ENCODE peak calls at places on chromosomes 16 and 17, in seven cellular contexts. One of them, this sample, is unnamed.

GRCh38 chr17:77726549-77726957 is 231.9 kb upstream of the TNRC6C start:
- DNase-seq in substantia nigra: no peak
- DNase-seq in HTR-8/SVneo: no peak
- DNase-seq in left kidney: no peak
- DNase-seq in body of pancreas: no peak
- DNase-seq in ovary: no peak
- DNase-seq in left colon: no peak
- DNase-seq in this sample: no peak

GRCh38 chr16:57519796-57520360 is 16.5 kb downstream of the CCDC102A start:
- DNase-seq in substantia nigra: peak; percentile 64
- DNase-seq in HTR-8/SVneo: peak; percentile 83
- DNase-seq in left kidney: peak; percentile 88
- DNase-seq in body of pancreas: peak; percentile 81
- DNase-seq in ovary: peak; percentile 85
- DNase-seq in left colon: no peak
- DNase-seq in this sample: peak; percentile 89

GRCh38 chr16:57029161-57030160 is 40.1 kb downstream of the NLRC5 start:
- DNase-seq in substantia nigra: no peak
- DNase-seq in HTR-8/SVneo: peak; percentile 55
- DNase-seq in left kidney: no peak
- DNase-seq in body of pancreas: no peak
- DNase-seq in ovary: no peak
- DNase-seq in left colon: no peak
- DNase-seq in this sample: no peak

GRCh38 chr16:7086842-7087616 is 245.6 kb upstream of the RBFOX1 start:
- DNase-seq in substantia nigra: peak; percentile 28
- DNase-seq in HTR-8/SVneo: no peak
- DNase-seq in left kidney: peak; percentile 84
- DNase-seq in body of pancreas: no peak
- DNase-seq in ovary: peak; percentile 61
- DNase-seq in left colon: no peak
- DNase-seq in this sample: peak; percentile 52

GRCh38 chr17:72715906-72716572 is 376.4 kb downstream of the SLC39A11 start:
- DNase-seq in substantia nigra: no peak
- DNase-seq in HTR-8/SVneo: peak; percentile 93
- DNase-seq in left kidney: peak; percentile 53
- DNase-seq in body of pancreas: peak; percentile 14
- DNase-seq in ovary: no peak
- DNase-seq in left colon: no peak
- DNase-seq in this sample: no peak

GRCh38 chr17:67139784-67140665 is 95.7 kb downstream of the CACNG1 start:
- DNase-seq in substantia nigra: peak; percentile 14
- DNase-seq in HTR-8/SVneo: peak; percentile 71
- DNase-seq in left kidney: peak; percentile 15
- DNase-seq in body of pancreas: peak; percentile 79
- DNase-seq in ovary: no peak
- DNase-seq in left colon: no peak
- DNase-seq in this sample: no peak

GRCh38 chr17:79111097-79111496 is 36.5 kb downstream of the ENGASE start:
- DNase-seq in substantia nigra: no peak
- DNase-seq in HTR-8/SVneo: no peak
- DNase-seq in left kidney: no peak
- DNase-seq in body of pancreas: no peak
- DNase-seq in ovary: no peak
- DNase-seq in left colon: no peak
- DNase-seq in this sample: no peak

GRCh38 chr17:21365016-21365415 is 11.1 kb upstream of the KCNJ12 start:
- DNase-seq in substantia nigra: no peak
- DNase-seq in HTR-8/SVneo: no peak
- DNase-seq in left kidney: no peak
- DNase-seq in body of pancreas: no peak
- DNase-seq in ovary: no peak
- DNase-seq in left colon: no peak
- DNase-seq in this sample: no peak

GRCh38 chr17:16933317-16934132 is 38.4 kb downstream of the TNFRSF13B start:
- DNase-seq in substantia nigra: no peak
- DNase-seq in HTR-8/SVneo: no peak
- DNase-seq in left kidney: no peak
- DNase-seq in body of pancreas: no peak
- DNase-seq in ovary: no peak
- DNase-seq in left colon: no peak
- DNase-seq in this sample: peak; percentile 3

GRCh38 chr17:7856081-7856791 is 1.1 kb downstream of the NAA38 start:
- DNase-seq in substantia nigra: no peak
- DNase-seq in HTR-8/SVneo: no peak
- DNase-seq in left kidney: peak; percentile 76
- DNase-seq in body of pancreas: peak; percentile 36
- DNase-seq in ovary: peak; percentile 74
- DNase-seq in left colon: peak; percentile 85
- DNase-seq in this sample: peak; percentile 75

GRCh38 chr17:12118617-12119016 is 97.9 kb downstream of the MAP2K4 start:
- DNase-seq in substantia nigra: no peak
- DNase-seq in HTR-8/SVneo: no peak
- DNase-seq in left kidney: no peak
- DNase-seq in body of pancreas: no peak
- DNase-seq in ovary: no peak
- DNase-seq in left colon: no peak
- DNase-seq in this sample: no peak

GRCh38 chr16:61900482-61900881 is 135.8 kb downstream of the CDH8 start:
- DNase-seq in substantia nigra: no peak
- DNase-seq in HTR-8/SVneo: no peak
- DNase-seq in left kidney: no peak
- DNase-seq in body of pancreas: no peak
- DNase-seq in ovary: no peak
- DNase-seq in left colon: no peak
- DNase-seq in this sample: no peak

GRCh38 chr16:51762081-51762995 is 611.3 kb upstream of the SALL1 start:
- DNase-seq in substantia nigra: peak; percentile 81
- DNase-seq in HTR-8/SVneo: peak; percentile 41
- DNase-seq in left kidney: peak; percentile 96
- DNase-seq in body of pancreas: peak; percentile 84
- DNase-seq in ovary: peak; percentile 70
- DNase-seq in left colon: peak; percentile 34
- DNase-seq in this sample: peak; percentile 84

GRCh38 chr17:79830303-79830702 is 8.9 kb downstream of the CBX4 start:
- DNase-seq in substantia nigra: no peak
- DNase-seq in HTR-8/SVneo: no peak
- DNase-seq in left kidney: peak; percentile 20
- DNase-seq in body of pancreas: no peak
- DNase-seq in ovary: no peak
- DNase-seq in left colon: no peak
- DNase-seq in this sample: no peak

GRCh38 chr16:27786221-27786848 is 236.4 kb downstream of the KATNIP start:
- DNase-seq in substantia nigra: no peak
- DNase-seq in HTR-8/SVneo: no peak
- DNase-seq in left kidney: peak; percentile 73
- DNase-seq in body of pancreas: no peak
- DNase-seq in ovary: no peak
- DNase-seq in left colon: no peak
- DNase-seq in this sample: no peak

GRCh38 chr17:17435323-17435722 is 41.5 kb upstream of the MED9 start:
- DNase-seq in substantia nigra: no peak
- DNase-seq in HTR-8/SVneo: peak; percentile 77
- DNase-seq in left kidney: no peak
- DNase-seq in body of pancreas: no peak
- DNase-seq in ovary: no peak
- DNase-seq in left colon: no peak
- DNase-seq in this sample: no peak

GRCh38 chr17:75084039-75084660 is 3.6 kb upstream of the SLC16A5 start:
- DNase-seq in substantia nigra: no peak
- DNase-seq in HTR-8/SVneo: no peak
- DNase-seq in left kidney: peak; percentile 71
- DNase-seq in body of pancreas: no peak
- DNase-seq in ovary: no peak
- DNase-seq in left colon: no peak
- DNase-seq in this sample: no peak

GRCh38 chr17:48388955-48389764 is 40.9 kb downstream of the SKAP1 start:
- DNase-seq in substantia nigra: no peak
- DNase-seq in HTR-8/SVneo: no peak
- DNase-seq in left kidney: no peak
- DNase-seq in body of pancreas: no peak
- DNase-seq in ovary: no peak
- DNase-seq in left colon: no peak
- DNase-seq in this sample: no peak

GRCh38 chr16:67169642-67170167 is 633 bp upstream of the NOL3 start:
- DNase-seq in substantia nigra: peak; percentile 21
- DNase-seq in HTR-8/SVneo: no peak
- DNase-seq in left kidney: peak; percentile 81
- DNase-seq in body of pancreas: no peak
- DNase-seq in ovary: peak; percentile 70
- DNase-seq in left colon: no peak
- DNase-seq in this sample: peak; percentile 69

GRCh38 chr17:29565643-29566472 is 979 bp downstream of the ABHD15 start:
- DNase-seq in substantia nigra: no peak
- DNase-seq in HTR-8/SVneo: peak; percentile 31
- DNase-seq in left kidney: peak; percentile 61
- DNase-seq in body of pancreas: peak; percentile 55
- DNase-seq in ovary: peak; percentile 44
- DNase-seq in left colon: no peak
- DNase-seq in this sample: peak; percentile 65

GRCh38 chr17:42142371-42142896 is 12.4 kb downstream of the RAB5C start:
- DNase-seq in substantia nigra: no peak
- DNase-seq in HTR-8/SVneo: peak; percentile 76
- DNase-seq in left kidney: peak; percentile 38
- DNase-seq in body of pancreas: no peak
- DNase-seq in ovary: no peak
- DNase-seq in left colon: no peak
- DNase-seq in this sample: no peak

GRCh38 chr16:79337906-79338305 is 262.6 kb downstream of the MAF start:
- DNase-seq in substantia nigra: no peak
- DNase-seq in HTR-8/SVneo: no peak
- DNase-seq in left kidney: no peak
- DNase-seq in body of pancreas: no peak
- DNase-seq in ovary: no peak
- DNase-seq in left colon: no peak
- DNase-seq in this sample: no peak

GRCh38 chr17:42667088-42667951 is 8.2 kb downstream of the TUBG2 start:
- DNase-seq in substantia nigra: no peak
- DNase-seq in HTR-8/SVneo: peak; percentile 96
- DNase-seq in left kidney: peak; percentile 14
- DNase-seq in body of pancreas: peak; percentile 64
- DNase-seq in ovary: peak; percentile 56
- DNase-seq in left colon: peak; percentile 80
- DNase-seq in this sample: no peak

GRCh38 chr17:48101012-48101720 is at the start of gene CBX1:
- DNase-seq in substantia nigra: peak; percentile 91
- DNase-seq in HTR-8/SVneo: peak; percentile 98
- DNase-seq in left kidney: peak; percentile 99
- DNase-seq in body of pancreas: peak; percentile 91
- DNase-seq in ovary: peak; percentile 92
- DNase-seq in left colon: peak; percentile 95
- DNase-seq in this sample: peak; percentile 97

GRCh38 chr17:50923611-50924010 is 57.5 kb upstream of the TOB1 start:
- DNase-seq in substantia nigra: no peak
- DNase-seq in HTR-8/SVneo: no peak
- DNase-seq in left kidney: no peak
- DNase-seq in body of pancreas: no peak
- DNase-seq in ovary: no peak
- DNase-seq in left colon: no peak
- DNase-seq in this sample: no peak

GRCh38 chr17:38872671-38873385 is 3.0 kb downstream of the LASP1 start:
- DNase-seq in substantia nigra: no peak
- DNase-seq in HTR-8/SVneo: no peak
- DNase-seq in left kidney: no peak
- DNase-seq in body of pancreas: peak; percentile 69
- DNase-seq in ovary: no peak
- DNase-seq in left colon: peak; percentile 53
- DNase-seq in this sample: peak; percentile 21

GRCh38 chr16:88886915-88887521 is 20.6 kb upstream of the PABPN1L start:
- DNase-seq in substantia nigra: no peak
- DNase-seq in HTR-8/SVneo: no peak
- DNase-seq in left kidney: peak; percentile 64
- DNase-seq in body of pancreas: peak; percentile 44
- DNase-seq in ovary: peak; percentile 71
- DNase-seq in left colon: peak; percentile 68
- DNase-seq in this sample: peak; percentile 94

GRCh38 chr16:78925071-78925714 is 675.3 kb downstream of the MAF start:
- DNase-seq in substantia nigra: no peak
- DNase-seq in HTR-8/SVneo: no peak
- DNase-seq in left kidney: peak; percentile 44
- DNase-seq in body of pancreas: peak; percentile 40
- DNase-seq in ovary: no peak
- DNase-seq in left colon: no peak
- DNase-seq in this sample: peak; percentile 62

GRCh38 chr17:15649861-15650391 is 30.4 kb upstream of the FBXW10B start:
- DNase-seq in substantia nigra: no peak
- DNase-seq in HTR-8/SVneo: no peak
- DNase-seq in left kidney: no peak
- DNase-seq in body of pancreas: peak; percentile 24
- DNase-seq in ovary: no peak
- DNase-seq in left colon: peak; percentile 81
- DNase-seq in this sample: no peak

GRCh38 chr17:36534117-36534880 is at the start of gene MYO19:
- DNase-seq in substantia nigra: peak; percentile 36
- DNase-seq in HTR-8/SVneo: peak; percentile 75
- DNase-seq in left kidney: peak; percentile 90
- DNase-seq in body of pancreas: peak; percentile 70
- DNase-seq in ovary: peak; percentile 79
- DNase-seq in left colon: peak; percentile 81
- DNase-seq in this sample: peak; percentile 84

GRCh38 chr17:21058098-21058893 is 15.5 kb upstream of the USP22 start:
- DNase-seq in substantia nigra: no peak
- DNase-seq in HTR-8/SVneo: peak; percentile 72
- DNase-seq in left kidney: no peak
- DNase-seq in body of pancreas: no peak
- DNase-seq in ovary: no peak
- DNase-seq in left colon: no peak
- DNase-seq in this sample: no peak

GRCh38 chr16:56950881-56951771 is 10.6 kb upstream of the CETP start:
- DNase-seq in substantia nigra: peak; percentile 13
- DNase-seq in HTR-8/SVneo: peak; percentile 65
- DNase-seq in left kidney: peak; percentile 77
- DNase-seq in body of pancreas: peak; percentile 72
- DNase-seq in ovary: peak; percentile 55
- DNase-seq in left colon: peak; percentile 36
- DNase-seq in this sample: peak; percentile 53

GRCh38 chr17:58513391-58513912 is 986 bp downstream of the MTMR4 start:
- DNase-seq in substantia nigra: no peak
- DNase-seq in HTR-8/SVneo: no peak
- DNase-seq in left kidney: peak; percentile 54
- DNase-seq in body of pancreas: no peak
- DNase-seq in ovary: no peak
- DNase-seq in left colon: no peak
- DNase-seq in this sample: no peak

GRCh38 chr17:66647391-66647983 is 187.4 kb upstream of the CACNG5 start:
- DNase-seq in substantia nigra: no peak
- DNase-seq in HTR-8/SVneo: no peak
- DNase-seq in left kidney: no peak
- DNase-seq in body of pancreas: no peak
- DNase-seq in ovary: no peak
- DNase-seq in left colon: peak; percentile 41
- DNase-seq in this sample: no peak

GRCh38 chr17:17152385-17152784 is 53.7 kb downstream of the PLD6 start:
- DNase-seq in substantia nigra: no peak
- DNase-seq in HTR-8/SVneo: no peak
- DNase-seq in left kidney: no peak
- DNase-seq in body of pancreas: no peak
- DNase-seq in ovary: no peak
- DNase-seq in left colon: no peak
- DNase-seq in this sample: peak; percentile 83

GRCh38 chr17:31888124-31888523 is 13.4 kb downstream of the UTP6 start:
- DNase-seq in substantia nigra: no peak
- DNase-seq in HTR-8/SVneo: no peak
- DNase-seq in left kidney: no peak
- DNase-seq in body of pancreas: no peak
- DNase-seq in ovary: no peak
- DNase-seq in left colon: no peak
- DNase-seq in this sample: no peak